ENCODE peak calls at places on chromosome 11, in ten cellular contexts. J is fibroblast of lung; C is heart right ventricle; A is neural crest cell; X is stimulated activated CD8-positive, alpha-beta memory T cell treated with anti-CD3 and anti-CD28 coated beads, Interleukin-2, amount 100 ng/mL, for 48 hours; T is Caco-2; Y is nephron progenitor cell; U is upper lobe of right lung; G is left ventricle myocardium inferior; V is HT1080. E is an unnamed sample.

GRCh38 chr11:44007746-44008501 is 39.9 kb upstream of the ACCSL start:
- DNase-seq in J (no peak), C (no peak), A (no peak), X (no peak), T (no peak), Y (no peak), U (no peak), G (no peak), V (no peak), E (no peak)

GRCh38 chr11:44805152-44805461 is 78.3 kb downstream of the TSPAN18 start:
- DNase-seq in J (no peak), C (no peak), A (no peak), X (no peak), T (no peak), Y (no peak), U (no peak), G (no peak), V (no peak), E (no peak)

GRCh38 chr11:72587696-72588095 is 86.5 kb downstream of the PDE2A start:
- DNase-seq in J (no peak), C (no peak), A (no peak), X (no peak), T (no peak), Y (no peak), U (no peak), G (no peak), V (no peak), E (no peak)

GRCh38 chr11:76329983-76330382 is 50.9 kb downstream of the THAP12 start:
- DNase-seq in J (no peak), C (no peak), A (peak), X (no peak), T (peak), Y (peak), U (no peak), G (no peak), V (no peak), E (no peak)

GRCh38 chr11:102318469-102318868 is 1.2 kb downstream of the BIRC3 start:
- DNase-seq in J (peak), C (no peak), A (no peak), X (peak), T (no peak), Y (no peak), U (no peak), G (no peak), V (peak), E (no peak)

GRCh38 chr11:1103401-1104360 is 29.0 kb downstream of the MUC2 start:
- DNase-seq in J (no peak), C (peak), A (no peak), X (no peak), T (no peak), Y (no peak), U (peak), G (no peak), V (no peak), E (no peak)

GRCh38 chr11:11987503-11988022 is 20.9 kb downstream of the DKK3 start:
- DNase-seq in J (peak), C (no peak), A (no peak), X (no peak), T (no peak), Y (no peak), U (no peak), G (no peak), V (peak), E (no peak)

GRCh38 chr11:5684627-5685362 is at the start of gene TRIM5:
- DNase-seq in J (peak), C (peak), A (peak), X (peak), T (peak), Y (peak), U (peak), G (peak), V (peak), E (peak)

GRCh38 chr11:34266090-34266912 is 91.5 kb downstream of the ABTB2 start:
- DNase-seq in J (peak), C (no peak), A (no peak), X (no peak), T (no peak), Y (peak), U (no peak), G (peak), V (peak), E (no peak)

GRCh38 chr11:64284048-64284961 is at the start of gene BAD:
- DNase-seq in J (peak), C (peak), A (peak), X (peak), T (peak), Y (peak), U (peak), G (peak), V (peak), E (peak)

GRCh38 chr11:61616443-61616842 is 35.6 kb upstream of the SYT7 start:
- DNase-seq in J (peak), C (no peak), A (no peak), X (no peak), T (no peak), Y (no peak), U (no peak), G (no peak), V (peak), E (no peak)

GRCh38 chr11:1071571-1072115 is 3.0 kb upstream of the MUC2 start:
- DNase-seq in J (no peak), C (peak), A (no peak), X (no peak), T (no peak), Y (no peak), U (peak), G (peak), V (no peak), E (no peak)

E was measured in SK-N-SH.